ENCODE peak calls at places on chromosomes 5 and 9, in ten cellular contexts. One of them, this sample, is unnamed.

GRCh38 chr5:176784218-176785165 is 25.9 kb upstream of the UNC5A start:
- DNase-seq in heart right ventricle: no peak
- DNase-seq in CD4-positive, alpha-beta T cell: no peak
- DNase-seq in HFFc6: peak
- DNase-seq in AG04450: peak
- DNase-seq in tibial nerve: no peak
- DNase-seq in fibroblast of lung: peak
- DNase-seq in activated B cell treated with CpG ODN at 0.5 μM for 24 hours: no peak
- DNase-seq in spleen: peak
- DNase-seq in GM10248: no peak
- DNase-seq in this sample: no peak

GRCh38 chr5:173673295-173674170 is 57.1 kb upstream of the BOD1 start:
- DNase-seq in heart right ventricle: no peak
- DNase-seq in CD4-positive, alpha-beta T cell: no peak
- DNase-seq in HFFc6: no peak
- DNase-seq in AG04450: no peak
- DNase-seq in tibial nerve: no peak
- DNase-seq in fibroblast of lung: no peak
- DNase-seq in activated B cell treated with CpG ODN at 0.5 μM for 24 hours: no peak
- DNase-seq in spleen: no peak
- DNase-seq in GM10248: no peak
- DNase-seq in this sample: no peak

GRCh38 chr5:127076730-127077129 is 3.4 kb upstream of the C5orf63 start:
- DNase-seq in heart right ventricle: no peak
- DNase-seq in CD4-positive, alpha-beta T cell: no peak
- DNase-seq in HFFc6: no peak
- DNase-seq in AG04450: no peak
- DNase-seq in tibial nerve: no peak
- DNase-seq in fibroblast of lung: peak
- DNase-seq in activated B cell treated with CpG ODN at 0.5 μM for 24 hours: no peak
- DNase-seq in spleen: no peak
- DNase-seq in GM10248: no peak
- DNase-seq in this sample: no peak

GRCh38 chr9:96241391-96241809 is 60.6 kb downstream of the HSD17B3 start:
- DNase-seq in heart right ventricle: no peak
- DNase-seq in CD4-positive, alpha-beta T cell: no peak
- DNase-seq in HFFc6: no peak
- DNase-seq in AG04450: no peak
- DNase-seq in tibial nerve: no peak
- DNase-seq in fibroblast of lung: no peak
- DNase-seq in activated B cell treated with CpG ODN at 0.5 μM for 24 hours: no peak
- DNase-seq in spleen: no peak
- DNase-seq in GM10248: no peak
- DNase-seq in this sample: no peak

GRCh38 chr9:113567361-113568080 is 104.0 kb downstream of the RGS3 start:
- DNase-seq in heart right ventricle: no peak
- DNase-seq in CD4-positive, alpha-beta T cell: no peak
- DNase-seq in HFFc6: no peak
- DNase-seq in AG04450: no peak
- DNase-seq in tibial nerve: no peak
- DNase-seq in fibroblast of lung: no peak
- DNase-seq in activated B cell treated with CpG ODN at 0.5 μM for 24 hours: no peak
- DNase-seq in spleen: peak
- DNase-seq in GM10248: no peak
- DNase-seq in this sample: no peak

GRCh38 chr9:135077497-135078200 is 9.8 kb upstream of the OLFM1 start:
- DNase-seq in heart right ventricle: no peak
- DNase-seq in CD4-positive, alpha-beta T cell: no peak
- DNase-seq in HFFc6: peak
- DNase-seq in AG04450: no peak
- DNase-seq in tibial nerve: no peak
- DNase-seq in fibroblast of lung: no peak
- DNase-seq in activated B cell treated with CpG ODN at 0.5 μM for 24 hours: peak
- DNase-seq in spleen: peak
- DNase-seq in GM10248: no peak
- DNase-seq in this sample: no peak

GRCh38 chr5:1500411-1501091 is 23.2 kb downstream of the LPCAT1 start:
- DNase-seq in heart right ventricle: peak
- DNase-seq in CD4-positive, alpha-beta T cell: no peak
- DNase-seq in HFFc6: no peak
- DNase-seq in AG04450: no peak
- DNase-seq in tibial nerve: no peak
- DNase-seq in fibroblast of lung: peak
- DNase-seq in activated B cell treated with CpG ODN at 0.5 μM for 24 hours: no peak
- DNase-seq in spleen: no peak
- DNase-seq in GM10248: no peak
- DNase-seq in this sample: no peak

GRCh38 chr9:34594177-34594576 is 4.7 kb upstream of the CNTFR start:
- DNase-seq in heart right ventricle: peak
- DNase-seq in CD4-positive, alpha-beta T cell: no peak
- DNase-seq in HFFc6: no peak
- DNase-seq in AG04450: no peak
- DNase-seq in tibial nerve: no peak
- DNase-seq in fibroblast of lung: no peak
- DNase-seq in activated B cell treated with CpG ODN at 0.5 μM for 24 hours: no peak
- DNase-seq in spleen: no peak
- DNase-seq in GM10248: no peak
- DNase-seq in this sample: no peak

GRCh38 chr5:36877667-36878420 is 1.3 kb downstream of the NIPBL start:
- DNase-seq in heart right ventricle: no peak
- DNase-seq in CD4-positive, alpha-beta T cell: no peak
- DNase-seq in HFFc6: peak
- DNase-seq in AG04450: no peak
- DNase-seq in tibial nerve: no peak
- DNase-seq in fibroblast of lung: peak
- DNase-seq in activated B cell treated with CpG ODN at 0.5 μM for 24 hours: no peak
- DNase-seq in spleen: no peak
- DNase-seq in GM10248: peak
- DNase-seq in this sample: no peak

GRCh38 chr9:6733243-6733642 is 24.5 kb upstream of the KDM4C start:
- DNase-seq in heart right ventricle: no peak
- DNase-seq in CD4-positive, alpha-beta T cell: no peak
- DNase-seq in HFFc6: no peak
- DNase-seq in AG04450: no peak
- DNase-seq in tibial nerve: no peak
- DNase-seq in fibroblast of lung: no peak
- DNase-seq in activated B cell treated with CpG ODN at 0.5 μM for 24 hours: no peak
- DNase-seq in spleen: peak
- DNase-seq in GM10248: no peak
- DNase-seq in this sample: no peak

GRCh38 chr9:752681-753200 is 88.8 kb upstream of the DMRT1 start:
- DNase-seq in heart right ventricle: no peak
- DNase-seq in CD4-positive, alpha-beta T cell: no peak
- DNase-seq in HFFc6: peak
- DNase-seq in AG04450: no peak
- DNase-seq in tibial nerve: no peak
- DNase-seq in fibroblast of lung: no peak
- DNase-seq in activated B cell treated with CpG ODN at 0.5 μM for 24 hours: no peak
- DNase-seq in spleen: no peak
- DNase-seq in GM10248: no peak
- DNase-seq in this sample: no peak

GRCh38 chr5:112420111-112420864 is 1.2 kb upstream of the EPB41L4A start:
- DNase-seq in heart right ventricle: peak
- DNase-seq in CD4-positive, alpha-beta T cell: no peak
- DNase-seq in HFFc6: peak
- DNase-seq in AG04450: no peak
- DNase-seq in tibial nerve: peak
- DNase-seq in fibroblast of lung: peak
- DNase-seq in activated B cell treated with CpG ODN at 0.5 μM for 24 hours: peak
- DNase-seq in spleen: peak
- DNase-seq in GM10248: peak
- DNase-seq in this sample: peak

GRCh38 chr5:174991807-174992308 is 267.5 kb downstream of the MSX2 start:
- DNase-seq in heart right ventricle: no peak
- DNase-seq in CD4-positive, alpha-beta T cell: no peak
- DNase-seq in HFFc6: no peak
- DNase-seq in AG04450: no peak
- DNase-seq in tibial nerve: no peak
- DNase-seq in fibroblast of lung: no peak
- DNase-seq in activated B cell treated with CpG ODN at 0.5 μM for 24 hours: no peak
- DNase-seq in spleen: no peak
- DNase-seq in GM10248: no peak
- DNase-seq in this sample: no peak

GRCh38 chr5:154260224-154260859 is 69.8 kb downstream of the GALNT10 start:
- DNase-seq in heart right ventricle: no peak
- DNase-seq in CD4-positive, alpha-beta T cell: no peak
- DNase-seq in HFFc6: peak
- DNase-seq in AG04450: no peak
- DNase-seq in tibial nerve: no peak
- DNase-seq in fibroblast of lung: no peak
- DNase-seq in activated B cell treated with CpG ODN at 0.5 μM for 24 hours: no peak
- DNase-seq in spleen: no peak
- DNase-seq in GM10248: no peak
- DNase-seq in this sample: peak

GRCh38 chr5:142816577-142816976 is 46.4 kb downstream of the ARHGAP26 start:
- DNase-seq in heart right ventricle: peak
- DNase-seq in CD4-positive, alpha-beta T cell: no peak
- DNase-seq in HFFc6: peak
- DNase-seq in AG04450: no peak
- DNase-seq in tibial nerve: peak
- DNase-seq in fibroblast of lung: peak
- DNase-seq in activated B cell treated with CpG ODN at 0.5 μM for 24 hours: no peak
- DNase-seq in spleen: no peak
- DNase-seq in GM10248: no peak
- DNase-seq in this sample: no peak

GRCh38 chr5:593511-593910 is 18.6 kb upstream of the CEP72 start:
- DNase-seq in heart right ventricle: no peak
- DNase-seq in CD4-positive, alpha-beta T cell: no peak
- DNase-seq in HFFc6: no peak
- DNase-seq in AG04450: no peak
- DNase-seq in tibial nerve: no peak
- DNase-seq in fibroblast of lung: no peak
- DNase-seq in activated B cell treated with CpG ODN at 0.5 μM for 24 hours: no peak
- DNase-seq in spleen: peak
- DNase-seq in GM10248: no peak
- DNase-seq in this sample: no peak

GRCh38 chr9:124894741-124895170 is 32.8 kb downstream of the ARPC5L start:
- DNase-seq in heart right ventricle: no peak
- DNase-seq in CD4-positive, alpha-beta T cell: no peak
- DNase-seq in HFFc6: peak
- DNase-seq in AG04450: no peak
- DNase-seq in tibial nerve: peak
- DNase-seq in fibroblast of lung: peak
- DNase-seq in activated B cell treated with CpG ODN at 0.5 μM for 24 hours: no peak
- DNase-seq in spleen: no peak
- DNase-seq in GM10248: no peak
- DNase-seq in this sample: no peak
- TF ChIP-seq CTCF in heart right ventricle: peak
- TF ChIP-seq CTCF in CD4-positive, alpha-beta T cell: peak
- TF ChIP-seq CTCF in HFFc6: peak
- TF ChIP-seq CTCF in AG04450: peak
- TF ChIP-seq CTCF in tibial nerve: no peak
- TF ChIP-seq CTCF in fibroblast of lung: peak
- TF ChIP-seq CTCF in activated B cell treated with CpG ODN at 0.5 μM for 24 hours: no peak
- TF ChIP-seq CTCF in spleen: peak
- TF ChIP-seq CTCF in GM10248: peak
- TF ChIP-seq CTCF in this sample: peak

GRCh38 chr5:138610468-138611294 is 35.5 kb upstream of the HSPA9 start:
- DNase-seq in heart right ventricle: no peak
- DNase-seq in CD4-positive, alpha-beta T cell: no peak
- DNase-seq in HFFc6: no peak
- DNase-seq in AG04450: no peak
- DNase-seq in tibial nerve: no peak
- DNase-seq in fibroblast of lung: peak
- DNase-seq in activated B cell treated with CpG ODN at 0.5 μM for 24 hours: no peak
- DNase-seq in spleen: no peak
- DNase-seq in GM10248: no peak
- DNase-seq in this sample: no peak
- TF ChIP-seq CTCF in heart right ventricle: peak
- TF ChIP-seq CTCF in CD4-positive, alpha-beta T cell: no peak
- TF ChIP-seq CTCF in HFFc6: no peak
- TF ChIP-seq CTCF in AG04450: peak
- TF ChIP-seq CTCF in tibial nerve: peak
- TF ChIP-seq CTCF in fibroblast of lung: peak
- TF ChIP-seq CTCF in activated B cell treated with CpG ODN at 0.5 μM for 24 hours: no peak
- TF ChIP-seq CTCF in spleen: no peak
- TF ChIP-seq CTCF in GM10248: peak
- TF ChIP-seq CTCF in this sample: no peak

DNA sequence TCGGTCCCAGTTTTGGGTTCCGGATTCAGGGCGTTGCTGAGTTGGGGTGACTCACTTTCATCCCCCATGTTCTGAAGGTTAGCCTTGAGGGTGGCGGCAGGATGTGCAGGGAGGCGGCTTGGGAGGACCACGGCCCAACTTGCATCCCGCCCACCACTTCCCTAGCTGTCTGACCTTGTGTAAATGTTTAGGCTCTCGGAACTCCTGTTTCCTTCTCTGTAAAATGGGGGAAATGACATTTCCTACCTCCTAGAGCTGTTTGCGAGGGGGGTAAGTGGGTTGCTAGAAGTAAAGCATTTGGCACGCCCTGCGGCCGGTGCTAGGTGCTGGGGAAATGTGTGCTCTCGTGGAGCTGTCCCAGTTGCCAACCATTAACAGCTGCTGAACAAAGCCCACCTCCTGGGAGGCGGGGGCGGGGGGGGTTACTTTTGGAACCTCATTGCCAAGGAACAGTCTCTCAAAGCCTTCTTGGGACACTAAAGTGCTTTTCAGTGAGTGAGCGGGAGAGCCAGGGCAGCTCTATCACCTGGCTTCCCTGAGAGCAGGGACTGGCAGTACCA is 27.5 kb downstream of the PTGES2 start:
- DNase-seq in heart right ventricle: no peak
- DNase-seq in CD4-positive, alpha-beta T cell: no peak
- DNase-seq in HFFc6: no peak
- DNase-seq in AG04450: no peak
- DNase-seq in tibial nerve: no peak
- DNase-seq in fibroblast of lung: no peak
- DNase-seq in activated B cell treated with CpG ODN at 0.5 μM for 24 hours: no peak
- DNase-seq in spleen: peak
- DNase-seq in GM10248: no peak
- DNase-seq in this sample: no peak
- TF ChIP-seq CTCF in heart right ventricle: no peak
- TF ChIP-seq CTCF in CD4-positive, alpha-beta T cell: no peak
- TF ChIP-seq CTCF in HFFc6: no peak
- TF ChIP-seq CTCF in AG04450: no peak
- TF ChIP-seq CTCF in tibial nerve: no peak
- TF ChIP-seq CTCF in fibroblast of lung: no peak
- TF ChIP-seq CTCF in activated B cell treated with CpG ODN at 0.5 μM for 24 hours: no peak
- TF ChIP-seq CTCF in spleen: no peak
- TF ChIP-seq CTCF in GM10248: no peak
- TF ChIP-seq CTCF in this sample: no peak

GRCh38 chr9:2363138-2363745 is 258.3 kb upstream of the VLDLR start:
- DNase-seq in heart right ventricle: no peak
- DNase-seq in CD4-positive, alpha-beta T cell: no peak
- DNase-seq in HFFc6: no peak
- DNase-seq in AG04450: no peak
- DNase-seq in tibial nerve: no peak
- DNase-seq in fibroblast of lung: no peak
- DNase-seq in activated B cell treated with CpG ODN at 0.5 μM for 24 hours: no peak
- DNase-seq in spleen: no peak
- DNase-seq in GM10248: no peak
- DNase-seq in this sample: no peak

GRCh38 chr9:2362170-2362569 is 259.4 kb upstream of the VLDLR start:
- DNase-seq in heart right ventricle: no peak
- DNase-seq in CD4-positive, alpha-beta T cell: no peak
- DNase-seq in HFFc6: no peak
- DNase-seq in AG04450: no peak
- DNase-seq in tibial nerve: no peak
- DNase-seq in fibroblast of lung: no peak
- DNase-seq in activated B cell treated with CpG ODN at 0.5 μM for 24 hours: no peak
- DNase-seq in spleen: no peak
- DNase-seq in GM10248: no peak
- DNase-seq in this sample: no peak

GRCh38 chr9:2373648-2374047 is 247.9 kb upstream of the VLDLR start:
- DNase-seq in heart right ventricle: no peak
- DNase-seq in CD4-positive, alpha-beta T cell: no peak
- DNase-seq in HFFc6: no peak
- DNase-seq in AG04450: no peak
- DNase-seq in tibial nerve: no peak
- DNase-seq in fibroblast of lung: no peak
- DNase-seq in activated B cell treated with CpG ODN at 0.5 μM for 24 hours: no peak
- DNase-seq in spleen: no peak
- DNase-seq in GM10248: no peak
- DNase-seq in this sample: no peak

GRCh38 chr9:2367970-2368369 is 253.6 kb upstream of the VLDLR start:
- DNase-seq in heart right ventricle: no peak
- DNase-seq in CD4-positive, alpha-beta T cell: no peak
- DNase-seq in HFFc6: no peak
- DNase-seq in AG04450: no peak
- DNase-seq in tibial nerve: no peak
- DNase-seq in fibroblast of lung: no peak
- DNase-seq in activated B cell treated with CpG ODN at 0.5 μM for 24 hours: no peak
- DNase-seq in spleen: no peak
- DNase-seq in GM10248: no peak
- DNase-seq in this sample: no peak
- TF ChIP-seq CTCF in heart right ventricle: no peak
- TF ChIP-seq CTCF in CD4-positive, alpha-beta T cell: no peak
- TF ChIP-seq CTCF in HFFc6: peak
- TF ChIP-seq CTCF in AG04450: peak
- TF ChIP-seq CTCF in tibial nerve: no peak
- TF ChIP-seq CTCF in fibroblast of lung: no peak
- TF ChIP-seq CTCF in activated B cell treated with CpG ODN at 0.5 μM for 24 hours: no peak
- TF ChIP-seq CTCF in spleen: no peak
- TF ChIP-seq CTCF in GM10248: no peak
- TF ChIP-seq CTCF in this sample: no peak